ENCODE peak calls at places on chromosomes 7 and 10, in five cellular contexts. D is fibroblast of pulmonary artery; I is activated CD8-positive, alpha-beta T cell treated with anti-CD3 and anti-CD28 coated beads for 36 hours; E is stimulated activated CD4-positive, alpha-beta T cell treated with anti-CD3 and anti-CD28 coated beads, Interleukin-12 subunit alpha, Interleukin-12 subunit beta, amount 100 ng/mL, for 4 hours; T is HS-5. Q is an unnamed sample.

GRCh38 chr7:134548877-134549276 is at the start of gene AKR1B15:
- DNase-seq in D (peak; percentile 10), I (peak; percentile 50), E (no peak), T (no peak), Q (no peak)

GRCh38 chr10:77405771-77406241 is 231.8 kb downstream of the KCNMA1 start:
- DNase-seq in D (peak; percentile 60), I (peak; percentile 66), E (no peak), T (peak; percentile 46), Q (peak; percentile 85)

GRCh38 chr7:82534687-82535086 is 91.1 kb upstream of the CACNA2D1 start:
- DNase-seq in D (peak; percentile 50), I (no peak), E (no peak), T (peak; percentile 15), Q (no peak)

GRCh38 chr7:121752706-121753105 is 120.3 kb upstream of the PTPRZ1 start:
- DNase-seq in D (peak; percentile 39), I (no peak), E (no peak), T (no peak), Q (peak; percentile 26)

GRCh38 chr10:110871236-110872084 is at the start of gene PDCD4:
- DNase-seq in D (peak; percentile 98), I (peak; percentile 97), E (peak; percentile 93), T (peak; percentile 84), Q (peak; percentile 99)

GRCh38 chr10:24553051-24553612 is 170.6 kb downstream of the ARHGAP21 start:
- DNase-seq in D (no peak), I (no peak), E (no peak), T (no peak), Q (no peak)

GRCh38 chr7:16071246-16071857 is 350.0 kb downstream of the CRPPA start:
- DNase-seq in D (peak; percentile 80), I (peak; percentile 8), E (no peak), T (peak; percentile 43), Q (peak; percentile 77)

GRCh38 chr7:121313793-121314676 is 14.8 kb upstream of the WNT16 start:
- DNase-seq in D (peak; percentile 69), I (no peak), E (no peak), T (no peak), Q (peak; percentile 43)

GRCh38 chr10:58016614-58017013 is 251.1 kb downstream of the IPMK start:
- DNase-seq in D (no peak), I (no peak), E (no peak), T (no peak), Q (no peak)

GRCh38 chr7:81648716-81649115 is 121.1 kb downstream of the HGF start:
- DNase-seq in D (no peak), I (no peak), E (no peak), T (no peak), Q (no peak)

GRCh38 chr7:1234794-1235500 is 2.3 kb downstream of the UNCX start:
- DNase-seq in D (no peak), I (peak; percentile 37), E (no peak), T (no peak), Q (no peak)

GRCh38 chr7:148304456-148304855 is 286.1 kb upstream of the C7orf33 start:
- DNase-seq in D (no peak), I (no peak), E (no peak), T (no peak), Q (no peak)

GRCh38 chr10:110311357-110311949 is 6.7 kb upstream of the SMNDC1 start:
- DNase-seq in D (peak; percentile 74), I (peak; percentile 56), E (peak; percentile 36), T (no peak), Q (peak; percentile 80)

GRCh38 chr10:50407077-50407801 is 155.9 kb upstream of the ASAH2 start:
- DNase-seq in D (no peak), I (no peak), E (no peak), T (no peak), Q (no peak)

GRCh38 chr7:101216001-101216859 is 1.2 kb downstream of the PLOD3 start:
- DNase-seq in D (no peak), I (peak; percentile 12), E (no peak), T (no peak), Q (no peak)

GRCh38 chr10:110141185-110141584 is 66.2 kb upstream of the MXI1 start:
- DNase-seq in D (peak; percentile 87), I (no peak), E (no peak), T (no peak), Q (no peak)

GRCh38 chr7:140230517-140230861 is 53.7 kb upstream of the KDM7A start:
- DNase-seq in D (no peak), I (peak; percentile 84), E (peak; percentile 74), T (no peak), Q (no peak)

GRCh38 chr10:130463104-130463875 is 327.1 kb downstream of the GLRX3 start:
- DNase-seq in D (no peak), I (no peak), E (no peak), T (no peak), Q (no peak)

GRCh38 chr10:86035791-86036543 is 330.6 kb downstream of the GRID1 start:
- DNase-seq in D (no peak), I (no peak), E (no peak), T (no peak), Q (no peak)

GRCh38 chr10:52741851-52742250 is 30.7 kb downstream of the MBL2 start:
- DNase-seq in D (no peak), I (no peak), E (no peak), T (no peak), Q (no peak)

GRCh38 chr7:66146701-66147100 is 32.1 kb downstream of the CRCP start:
- DNase-seq in D (no peak), I (no peak), E (no peak), T (no peak), Q (no peak)

GRCh38 chr10:126350216-126350992 is 37.9 kb downstream of the ADAM12 start:
- DNase-seq in D (peak; percentile 88), I (no peak), E (no peak), T (peak; percentile 92), Q (peak; percentile 95)

GRCh38 chr7:1015196-1015595 is 29.1 kb upstream of the GPR146 start:
- DNase-seq in D (no peak), I (no peak), E (no peak), T (no peak), Q (no peak)

GRCh38 chr7:45938626-45939302 is 17.7 kb upstream of the IGFBP3 start:
- DNase-seq in D (no peak), I (no peak), E (no peak), T (no peak), Q (no peak)

GRCh38 chr7:19455508-19456132 is 253.2 kb downstream of the POLR1F start:
- DNase-seq in D (no peak), I (no peak), E (no peak), T (no peak), Q (peak; percentile 3)

GRCh38 chr7:35286422-35286821 is 32.5 kb upstream of the TBX20 start:
- DNase-seq in D (peak; percentile 54), I (no peak), E (no peak), T (peak; percentile 81), Q (no peak)

GRCh38 chr10:116815641-116816415 is 33.5 kb upstream of the ENO4 start:
- DNase-seq in D (no peak), I (no peak), E (no peak), T (peak; percentile 13), Q (peak; percentile 79)

GRCh38 chr7:121084748-121085336 is 96.3 kb downstream of the CPED1 start:
- DNase-seq in D (peak; percentile 96), I (no peak), E (no peak), T (peak; percentile 93), Q (peak; percentile 69)

GRCh38 chr7:42494199-42494710 is 257.2 kb upstream of the GLI3 start:
- DNase-seq in D (no peak), I (no peak), E (no peak), T (no peak), Q (peak; percentile 3)

GRCh38 chr10:24469993-24470392 is 253.7 kb downstream of the ARHGAP21 start:
- DNase-seq in D (no peak), I (no peak), E (no peak), T (no peak), Q (peak; percentile 32)

GRCh38 chr10:31602541-31603244 is 283.7 kb downstream of the ZEB1 start:
- DNase-seq in D (peak; percentile 77), I (peak; percentile 30), E (no peak), T (no peak), Q (peak; percentile 68)

GRCh38 chr7:93799750-93800357 is 90.7 kb downstream of the TFPI2 start:
- DNase-seq in D (peak; percentile 64), I (no peak), E (no peak), T (no peak), Q (peak; percentile 48)

Q was measured in astrocyte of the hippocampus.